ENCODE peak calls at places on chromosomes 1 and 21, in four cellular contexts. One of them, this sample, is unnamed.

GRCh38 chr1:119537979-119538378 is 31.0 kb downstream of the HSD3B1 start:
- DNase-seq in A549: no peak
- DNase-seq in SK-N-SH: no peak
- DNase-seq in HepG2: no peak
- DNase-seq in this sample: no peak

GRCh38 chr1:47793563-47793962 is 203.6 kb downstream of the TRABD2B start:
- DNase-seq in A549: no peak
- DNase-seq in SK-N-SH: no peak
- DNase-seq in HepG2: no peak
- DNase-seq in this sample: no peak

GRCh38 chr1:232186936-232187335 is 443.0 kb downstream of the SIPA1L2 start:
- DNase-seq in SK-N-SH: no peak
- DNase-seq in A549: no peak
- DNase-seq in HepG2: no peak
- DNase-seq in this sample: no peak

GRCh38 chr21:15820857-15821256 is 91.1 kb downstream of the USP25 start:
- DNase-seq in HepG2: no peak
- DNase-seq in A549: no peak
- DNase-seq in SK-N-SH: no peak
- DNase-seq in this sample: no peak

GRCh38 chr1:41122851-41123518 is 101.5 kb upstream of the SLFNL1 start:
- DNase-seq in SK-N-SH: peak; percentile 20
- DNase-seq in HepG2: peak; percentile 86
- DNase-seq in A549: peak; percentile 36
- DNase-seq in this sample: no peak

GRCh38 chr1:55374801-55375616 is 159.8 kb upstream of the USP24 start:
- DNase-seq in SK-N-SH: no peak
- DNase-seq in A549: no peak
- DNase-seq in HepG2: no peak
- DNase-seq in this sample: no peak

GRCh38 chr1:114094303-114094663 is 59.4 kb downstream of the SYT6 start:
- DNase-seq in A549: no peak
- DNase-seq in SK-N-SH: no peak
- DNase-seq in HepG2: no peak
- DNase-seq in this sample: no peak

GRCh38 chr1:238916828-238917227 is 469.5 kb upstream of the CHRM3 start:
- DNase-seq in A549: no peak
- DNase-seq in HepG2: no peak
- DNase-seq in SK-N-SH: no peak
- DNase-seq in this sample: no peak

GRCh38 chr1:27659497-27660299 is 12.3 kb downstream of the IFI6 start:
- DNase-seq in HepG2: peak; percentile 53
- DNase-seq in SK-N-SH: peak; percentile 96
- DNase-seq in A549: peak; percentile 79
- DNase-seq in this sample: peak; percentile 72

GRCh38 chr1:198597690-198598430 is 41.0 kb upstream of the PTPRC start:
- DNase-seq in SK-N-SH: no peak
- DNase-seq in A549: no peak
- DNase-seq in HepG2: no peak
- DNase-seq in this sample: no peak

GRCh38 chr1:228014235-228014930 is 7.6 kb downstream of the WNT3A start:
- DNase-seq in A549: no peak
- DNase-seq in SK-N-SH: peak; percentile 75
- DNase-seq in HepG2: no peak
- DNase-seq in this sample: no peak

GRCh38 chr1:54955359-54955758 is 25.1 kb upstream of the TMEM61 start:
- DNase-seq in HepG2: no peak
- DNase-seq in SK-N-SH: no peak
- DNase-seq in A549: peak; percentile 44
- DNase-seq in this sample: no peak

GRCh38 chr1:21058035-21058793 is 118.5 kb downstream of the EIF4G3 start:
- DNase-seq in A549: no peak
- DNase-seq in HepG2: no peak
- DNase-seq in SK-N-SH: peak; percentile 30
- DNase-seq in this sample: no peak

GRCh38 chr1:89900791-89901708 is 80.2 kb downstream of the LRRC8D start:
- DNase-seq in SK-N-SH: peak; percentile 28
- DNase-seq in HepG2: no peak
- DNase-seq in A549: no peak
- DNase-seq in this sample: no peak

GRCh38 chr1:108199231-108199657 is 899 bp downstream of the SLC25A24 start:
- DNase-seq in A549: peak; percentile 48
- DNase-seq in SK-N-SH: peak; percentile 44
- DNase-seq in HepG2: peak; percentile 20
- DNase-seq in this sample: no peak

GRCh38 chr21:39136711-39137110 is 46.5 kb downstream of the PSMG1 start:
- DNase-seq in HepG2: no peak
- DNase-seq in SK-N-SH: no peak
- DNase-seq in A549: no peak
- DNase-seq in this sample: no peak

GRCh38 chr1:83741348-83741747 is 257.6 kb downstream of the TTLL7 start:
- DNase-seq in A549: no peak
- DNase-seq in HepG2: peak; percentile 89
- DNase-seq in SK-N-SH: no peak
- DNase-seq in this sample: no peak

GRCh38 chr1:168488153-168488552 is 55.6 kb downstream of the XCL2 start:
- DNase-seq in SK-N-SH: no peak
- DNase-seq in HepG2: no peak
- DNase-seq in A549: no peak
- DNase-seq in this sample: no peak

GRCh38 chr1:28246427-28246832 is 10.5 kb downstream of the ATP5IF1 start:
- DNase-seq in A549: no peak
- DNase-seq in HepG2: peak; percentile 78
- DNase-seq in SK-N-SH: no peak
- DNase-seq in this sample: peak; percentile 67

GRCh38 chr1:30200161-30200560 is 523.2 kb downstream of the MATN1 start:
- DNase-seq in SK-N-SH: no peak
- DNase-seq in HepG2: no peak
- DNase-seq in A549: no peak
- DNase-seq in this sample: no peak
- TF ChIP-seq PBX3 in SK-N-SH: no peak
- TF ChIP-seq PBX3 in HepG2: no peak
- TF ChIP-seq PBX3 in A549: no peak
- TF ChIP-seq PBX3 in this sample: no peak

GRCh38 chr1:153547560-153548551 is 1.2 kb downstream of the S100A3 start:
- DNase-seq in SK-N-SH: no peak
- DNase-seq in A549: no peak
- DNase-seq in HepG2: no peak
- DNase-seq in this sample: no peak
- TF ChIP-seq PBX3 in SK-N-SH: no peak
- TF ChIP-seq PBX3 in A549: no peak
- TF ChIP-seq PBX3 in HepG2: no peak
- TF ChIP-seq PBX3 in this sample: no peak

GRCh38 chr1:93692451-93692861 is 10.8 kb upstream of the BCAR3 start:
- DNase-seq in A549: peak; percentile 42
- DNase-seq in SK-N-SH: no peak
- DNase-seq in HepG2: no peak
- DNase-seq in this sample: no peak
- TF ChIP-seq PBX3 in A549: no peak
- TF ChIP-seq PBX3 in SK-N-SH: no peak
- TF ChIP-seq PBX3 in HepG2: no peak
- TF ChIP-seq PBX3 in this sample: no peak

GRCh38 chr1:201459052-201459451 is 9.9 kb downstream of the PHLDA3 start:
- DNase-seq in HepG2: no peak
- DNase-seq in A549: no peak
- DNase-seq in SK-N-SH: no peak
- DNase-seq in this sample: no peak

GRCh38 chr1:201455098-201455497 is 13.9 kb downstream of the PHLDA3 start:
- DNase-seq in HepG2: no peak
- DNase-seq in SK-N-SH: no peak
- DNase-seq in A549: no peak
- DNase-seq in this sample: no peak

GRCh38 chr1:201454568-201454967 is 14.4 kb downstream of the PHLDA3 start:
- DNase-seq in SK-N-SH: no peak
- DNase-seq in HepG2: no peak
- DNase-seq in A549: no peak
- DNase-seq in this sample: no peak

GRCh38 chr1:201457508-201457960 is 11.5 kb downstream of the PHLDA3 start:
- DNase-seq in A549: no peak
- DNase-seq in HepG2: no peak
- DNase-seq in SK-N-SH: no peak
- DNase-seq in this sample: no peak

GRCh38 chr1:201456499-201457309 is 12.3 kb downstream of the PHLDA3 start:
- DNase-seq in SK-N-SH: no peak
- DNase-seq in A549: peak; percentile 84
- DNase-seq in HepG2: peak; percentile 65
- DNase-seq in this sample: no peak
- TF ChIP-seq PBX3 in SK-N-SH: no peak
- TF ChIP-seq PBX3 in A549: no peak
- TF ChIP-seq PBX3 in HepG2: no peak
- TF ChIP-seq PBX3 in this sample: no peak

GRCh38 chr1:110185181-110185580 is 24.9 kb upstream of the KCNC4 start:
- DNase-seq in A549: no peak
- DNase-seq in SK-N-SH: no peak
- DNase-seq in HepG2: no peak
- DNase-seq in this sample: no peak
- TF ChIP-seq PBX3 in A549: no peak
- TF ChIP-seq PBX3 in SK-N-SH: no peak
- TF ChIP-seq PBX3 in HepG2: no peak
- TF ChIP-seq PBX3 in this sample: no peak

DNA sequence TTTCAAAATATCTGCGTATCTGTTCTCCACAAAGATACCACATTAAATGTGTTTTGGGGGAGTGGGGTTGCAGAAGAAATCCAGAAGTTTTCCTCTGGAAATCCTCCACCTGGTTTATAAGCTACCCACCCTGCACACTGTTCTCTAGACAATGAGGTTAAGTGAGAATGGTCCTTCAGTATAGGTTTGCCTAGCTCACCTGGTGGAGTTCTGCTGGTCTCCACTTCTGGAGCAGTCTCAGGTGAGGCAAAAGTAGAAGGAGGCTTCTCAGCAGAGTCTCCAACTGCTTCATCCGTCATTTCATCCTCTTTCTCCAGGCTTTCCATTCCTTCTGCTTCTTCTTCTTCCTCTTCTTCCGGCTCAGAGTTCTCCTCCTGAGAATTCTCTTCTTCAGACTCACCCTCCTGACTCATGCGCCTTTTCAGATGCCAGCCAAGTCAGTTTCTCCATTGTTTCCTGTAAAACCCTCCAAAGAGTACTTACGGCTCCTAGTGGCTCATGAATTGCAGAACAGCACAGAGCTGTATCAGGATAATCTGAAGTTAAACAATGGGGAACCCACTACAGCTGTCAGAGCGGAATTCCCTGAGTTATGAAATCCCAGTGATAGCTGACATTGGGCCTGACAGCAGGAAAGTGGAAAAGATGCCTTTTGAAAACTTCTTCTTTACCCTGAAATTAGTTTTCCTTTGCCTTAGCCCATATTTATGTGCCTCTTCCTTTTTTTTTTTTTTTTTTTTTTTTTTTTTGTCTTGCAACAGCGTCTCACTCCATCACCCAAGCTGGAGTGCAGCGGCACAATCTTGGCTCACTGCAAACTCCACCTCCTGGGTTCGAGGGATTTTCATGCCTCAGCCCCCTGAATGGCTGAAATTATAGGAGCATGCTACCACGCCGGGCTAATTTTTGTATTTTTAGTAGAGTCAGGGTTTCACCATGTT is 38.5 kb downstream of the MSTO1 start:
- DNase-seq in HepG2: peak; percentile 83
- DNase-seq in A549: peak; percentile 87
- DNase-seq in SK-N-SH: peak; percentile 20
- DNase-seq in this sample: no peak
- TF ChIP-seq PBX3 in HepG2: no peak
- TF ChIP-seq PBX3 in A549: peak; percentile 24
- TF ChIP-seq PBX3 in SK-N-SH: peak; percentile 57
- TF ChIP-seq PBX3 in this sample: no peak

GRCh38 chr21:8990326-8991087 is 1530.9 kb upstream of the TPTE start:
- DNase-seq in SK-N-SH: no peak
- DNase-seq in HepG2: peak; percentile 94
- DNase-seq in A549: no peak
- DNase-seq in this sample: no peak

GRCh38 chr21:8989261-8989882 is 1532.0 kb upstream of the TPTE start:
- DNase-seq in A549: peak; percentile 94
- DNase-seq in HepG2: peak; percentile 95
- DNase-seq in SK-N-SH: no peak
- DNase-seq in this sample: no peak

GRCh38 chr21:8991088-8991907 is 1530.1 kb upstream of the TPTE start:
- DNase-seq in A549: peak; percentile 95
- DNase-seq in HepG2: peak; percentile 92
- DNase-seq in SK-N-SH: no peak
- DNase-seq in this sample: no peak

GRCh38 chr21:8989883-8990325 is 1531.5 kb upstream of the TPTE start:
- DNase-seq in HepG2: peak; percentile 96
- DNase-seq in A549: peak; percentile 96
- DNase-seq in SK-N-SH: no peak
- DNase-seq in this sample: no peak

DNA sequence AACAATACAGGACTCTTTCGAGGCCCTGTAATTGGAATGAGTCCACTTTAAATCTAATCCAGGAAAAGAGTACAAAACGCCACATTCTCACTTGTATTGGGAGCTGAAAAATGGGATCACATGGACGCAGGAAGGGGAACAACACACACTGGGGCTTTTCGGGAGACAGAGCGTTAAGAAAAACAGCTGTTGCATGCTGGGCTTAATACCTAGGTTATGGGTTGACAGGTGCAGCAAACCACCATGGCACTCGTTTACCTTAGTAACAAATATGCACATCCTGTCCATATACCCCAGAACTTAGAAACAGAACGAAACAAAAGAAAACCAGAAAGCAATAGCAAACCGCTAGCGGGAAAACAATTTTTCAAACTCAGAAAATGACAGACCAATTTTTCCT is 1532.7 kb upstream of the TPTE start:
- DNase-seq in SK-N-SH: no peak
- DNase-seq in HepG2: peak; percentile 93
- DNase-seq in A549: peak; percentile 92
- DNase-seq in this sample: no peak
- TF ChIP-seq PBX3 in SK-N-SH: no peak
- TF ChIP-seq PBX3 in HepG2: no peak
- TF ChIP-seq PBX3 in A549: no peak
- TF ChIP-seq PBX3 in this sample: no peak

GRCh38 chr1:93346472-93346991 is 825 bp downstream of the DR1 start:
- DNase-seq in A549: peak; percentile 32
- DNase-seq in SK-N-SH: peak; percentile 57
- DNase-seq in HepG2: peak; percentile 24
- DNase-seq in this sample: no peak
- TF ChIP-seq PBX3 in A549: no peak
- TF ChIP-seq PBX3 in SK-N-SH: no peak
- TF ChIP-seq PBX3 in HepG2: no peak
- TF ChIP-seq PBX3 in this sample: no peak

GRCh38 chr1:10943991-10944730 is 68.3 kb upstream of the TARDBP start:
- DNase-seq in HepG2: peak; percentile 25
- DNase-seq in A549: no peak
- DNase-seq in SK-N-SH: peak; percentile 74
- DNase-seq in this sample: no peak
- TF ChIP-seq PBX3 in HepG2: no peak
- TF ChIP-seq PBX3 in A549: no peak
- TF ChIP-seq PBX3 in SK-N-SH: no peak
- TF ChIP-seq PBX3 in this sample: no peak

This sample was measured in GM12878.